ENCODE peak calls at places on chromosome 3, in nine cellular contexts. O, H, E, G, N, T, D, J and P are unnamed samples.

GRCh38 chr3:160927620-160928019 is 171.6 kb downstream of the PPM1L start:
- DNase-seq in N (no peak), E (no peak), T (no peak), G (no peak), J (no peak), O (no peak), H (no peak), D (no peak), P (no peak)

GRCh38 chr3:69244036-69244435 is 121.6 kb upstream of the LMOD3 start:
- DNase-seq in T (no peak), O (no peak), G (no peak), H (no peak), D (no peak), J (peak; percentile 11), N (no peak), E (no peak), P (no peak)

GRCh38 chr3:174398761-174399160 is 460.4 kb upstream of the NAALADL2 start:
- DNase-seq in O (no peak), H (no peak), D (no peak), E (no peak), J (no peak), T (no peak), G (no peak), N (no peak), P (no peak)

GRCh38 chr3:133152821-133153220 is 114.6 kb downstream of the TMEM108 start:
- DNase-seq in O (no peak), T (no peak), J (no peak), H (no peak), G (no peak), N (no peak), E (no peak), D (no peak), P (no peak)

GRCh38 chr3:38731522-38731921 is 82.0 kb upstream of the SCN5A start:
- DNase-seq in N (no peak), H (no peak), J (no peak), E (no peak), G (no peak), O (no peak), T (no peak), D (no peak), P (no peak)

GRCh38 chr3:72628065-72628464 is 220.2 kb downstream of the SHQ1 start:
- DNase-seq in E (no peak), D (no peak), O (peak; percentile 94), J (no peak), T (no peak), G (no peak), H (no peak), N (no peak), P (no peak)

GRCh38 chr3:78660958-78661357 is 1106.8 kb downstream of the ROBO1 start:
- DNase-seq in E (no peak), J (no peak), O (no peak), H (no peak), N (no peak), D (no peak), G (no peak), T (no peak), P (peak; percentile 47)

GRCh38 chr3:107377151-107377550 is at the start of gene CCDC54:
- DNase-seq in N (no peak), D (no peak), J (no peak), H (no peak), E (no peak), G (no peak), T (no peak), O (no peak), P (no peak)

GRCh38 chr3:7249493-7250076 is 388.7 kb downstream of the GRM7 start:
- DNase-seq in O (no peak), E (no peak), N (no peak), G (no peak), T (no peak), J (no peak), H (no peak), D (no peak), P (no peak)

GRCh38 chr3:157300091-157300490 is 136.6 kb upstream of the PTX3 start:
- DNase-seq in E (no peak), G (no peak), T (no peak), J (no peak), H (no peak), N (no peak), O (no peak), D (no peak), P (no peak)

GRCh38 chr3:4533489-4534443 is 40.6 kb downstream of the ITPR1 start:
- DNase-seq in H (no peak), O (no peak), G (peak; percentile 22), T (no peak), N (no peak), D (no peak), E (no peak), J (no peak), P (peak; percentile 65)
- H3K4me1 ChIP-seq in H (peaks cover 49% of the 10 kb centered on the region), O (peaks cover 9% of the 10 kb centered on the region), G (peaks cover 38% of the 10 kb centered on the region), T (no peaks in the 10 kb centered on the region), N (no peaks in the 10 kb centered on the region), D (no peaks in the 10 kb centered on the region), E (no peaks in the 10 kb centered on the region), J (no peaks in the 10 kb centered on the region), P (peaks cover 11% of the 10 kb centered on the region)

GRCh38 chr3:36416660-36417059 is 36.4 kb downstream of the STAC start:
- DNase-seq in D (no peak), N (no peak), O (peak; percentile 45), T (no peak), G (no peak), E (no peak), H (no peak), J (no peak), P (no peak)

GRCh38 chr3:36418296-36418695 is 38.0 kb downstream of the STAC start:
- DNase-seq in T (no peak), H (no peak), G (no peak), O (peak; percentile 19), J (no peak), N (no peak), E (no peak), D (no peak), P (no peak)

GRCh38 chr3:36417237-36417636 is 36.9 kb downstream of the STAC start:
- DNase-seq in H (no peak), N (no peak), T (no peak), O (no peak), E (no peak), G (no peak), D (no peak), J (no peak), P (no peak)
- H3K4me1 ChIP-seq in H (no peaks in the 10 kb centered on the region), N (no peaks in the 10 kb centered on the region), T (no peaks in the 10 kb centered on the region), O (peaks cover 16% of the 10 kb centered on the region), E (no peaks in the 10 kb centered on the region), G (no peaks in the 10 kb centered on the region), D (no peaks in the 10 kb centered on the region), J (peaks cover 11% of the 10 kb centered on the region), P (no peaks in the 10 kb centered on the region)

GRCh38 chr3:195893121-195893449 is 15.3 kb downstream of the TNK2 start:
- DNase-seq in H (no peak), G (no peak), E (no peak), D (no peak), T (peak; percentile 79), N (no peak), J (no peak), O (no peak), P (peak; percentile 88)

GRCh38 chr3:195892355-195893120 is 15.8 kb downstream of the TNK2 start:
- DNase-seq in T (peak; percentile 93), J (no peak), G (peak; percentile 56), O (peak; percentile 57), D (no peak), E (no peak), N (no peak), H (no peak), P (peak; percentile 87)

GRCh38 chr3:195895078-195895899 is 13.1 kb downstream of the TNK2 start:
- DNase-seq in G (no peak), E (peak; percentile 49), O (peak; percentile 49), D (peak; percentile 54), J (peak; percentile 58), N (no peak), H (peak; percentile 52), T (peak; percentile 73), P (peak; percentile 45)

GRCh38 chr3:195893516-195893915 is 14.8 kb downstream of the TNK2 start:
- DNase-seq in H (no peak), O (no peak), N (no peak), G (no peak), E (no peak), D (no peak), T (no peak), J (no peak), P (no peak)

DNA sequence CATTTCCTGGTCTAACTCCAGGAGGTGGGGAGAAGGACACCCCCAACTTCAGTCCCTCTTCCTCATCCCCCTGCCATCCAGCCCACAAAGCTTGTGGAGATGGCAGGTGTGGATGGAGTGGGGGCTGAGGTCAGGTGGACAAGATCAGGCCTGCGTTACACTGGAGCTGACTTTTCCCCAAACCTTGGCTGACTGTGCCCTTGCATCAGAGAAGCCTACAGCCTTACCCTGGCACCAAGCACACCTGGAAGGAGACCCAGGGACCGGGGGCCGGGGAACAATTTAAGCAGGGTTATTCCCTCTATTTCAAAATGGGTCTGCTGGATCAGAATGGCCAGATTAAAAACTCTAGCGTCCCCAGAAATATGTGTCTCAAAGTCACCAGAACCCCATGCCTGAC is 14.4 kb downstream of the TNK2 start:
- DNase-seq in D (no peak), T (no peak), G (no peak), J (no peak), N (no peak), E (no peak), H (no peak), O (no peak), P (no peak)
- H3K4me1 ChIP-seq in D (peaks cover 21% of the 10 kb centered on the region), T (no peaks in the 10 kb centered on the region), G (peaks cover 42% of the 10 kb centered on the region), J (peaks cover 27% of the 10 kb centered on the region), N (peaks cover 3% of the 10 kb centered on the region), E (peaks cover 33% of the 10 kb centered on the region), H (peaks cover 84% of the 10 kb centered on the region), O (peaks cover 52% of the 10 kb centered on the region), P (peaks cover 13% of the 10 kb centered on the region)

GRCh38 chr3:177553012-177553411 is 355.7 kb upstream of the TBL1XR1 start:
- DNase-seq in O (no peak), G (no peak), H (no peak), N (no peak), E (no peak), J (no peak), T (no peak), D (no peak), P (no peak)

GRCh38 chr3:177552051-177552450 is 354.8 kb upstream of the TBL1XR1 start:
- DNase-seq in O (no peak), J (no peak), T (no peak), D (no peak), N (no peak), G (no peak), H (no peak), E (no peak), P (no peak)

GRCh38 chr3:177553586-177553985 is 356.3 kb upstream of the TBL1XR1 start:
- DNase-seq in E (no peak), O (no peak), T (no peak), G (no peak), N (no peak), J (no peak), H (no peak), D (no peak), P (no peak)

GRCh38 chr3:177550667-177551066 is 353.4 kb upstream of the TBL1XR1 start:
- DNase-seq in J (no peak), O (no peak), E (no peak), N (no peak), T (no peak), D (no peak), H (no peak), G (no peak), P (no peak)

DNA sequence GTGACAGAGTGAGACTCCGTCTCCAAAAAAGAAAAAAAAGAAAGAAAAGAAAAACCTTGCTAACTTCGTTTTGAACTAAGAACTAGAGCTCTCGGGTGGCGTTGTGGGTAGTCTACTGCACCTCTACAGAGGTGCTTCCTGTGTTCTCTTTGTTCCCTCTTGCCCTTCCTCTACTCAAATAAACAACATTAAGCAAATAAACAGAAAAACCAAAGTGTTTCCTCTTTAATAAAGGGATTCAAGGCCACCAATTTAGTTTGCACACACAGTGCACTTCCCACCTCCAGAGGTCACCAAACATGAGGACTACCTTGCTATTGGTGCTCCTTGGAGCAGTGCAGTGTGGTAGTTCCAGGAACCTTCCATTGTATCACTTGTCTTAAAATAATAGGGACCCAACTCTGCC is 354.2 kb upstream of the TBL1XR1 start:
- DNase-seq in O (no peak), G (no peak), T (no peak), D (no peak), H (no peak), N (no peak), J (peak; percentile 14), E (no peak), P (no peak)
- H3K4me1 ChIP-seq in O (peaks cover 8% of the 10 kb centered on the region), G (peaks cover 30% of the 10 kb centered on the region), T (no peaks in the 10 kb centered on the region), D (no peaks in the 10 kb centered on the region), H (peaks cover 11% of the 10 kb centered on the region), N (peaks cover 5% of the 10 kb centered on the region), J (peaks cover 7% of the 10 kb centered on the region), E (peaks cover 40% of the 10 kb centered on the region), P (peaks cover 2% of the 10 kb centered on the region)